ENCODE peak calls at places on chromosomes 1 and 21, in ten cellular contexts. K, C, O, N, V, T, Z, P, B and S are unnamed samples.

GRCh38 chr1:223143760-223144248 is 756 bp upstream of the TLR5 start:
- DNase-seq in K (no peak), C (no peak), N (no peak), O (no peak), B (peak; percentile 53), P (peak; percentile 47), Z (no peak), V (no peak), T (peak; percentile 77), S (no peak)

GRCh38 chr21:40386301-40386911 is 460.6 kb downstream of the DSCAM start:
- DNase-seq in Z (peak; percentile 4), T (no peak), B (peak; percentile 37), V (no peak), P (no peak), N (peak; percentile 41), C (peak; percentile 66), K (peak; percentile 56), O (no peak), S (no peak)

GRCh38 chr1:116986531-116987255 is 14.9 kb upstream of the CD101 start:
- DNase-seq in K (no peak), C (peak; percentile 32), Z (no peak), T (no peak), V (no peak), P (no peak), O (no peak), B (peak; percentile 25), N (no peak), S (no peak)

GRCh38 chr1:220552672-220553258 is 24.8 kb downstream of the MARK1 start:
- DNase-seq in B (no peak), N (peak; percentile 61), C (no peak), Z (no peak), P (no peak), T (no peak), V (no peak), O (no peak), K (no peak), S (no peak)

GRCh38 chr1:201377611-201378092 is at the start of gene TNNT2:
- DNase-seq in C (no peak), Z (no peak), N (no peak), P (no peak), T (no peak), O (no peak), B (no peak), V (peak; percentile 28), K (no peak), S (no peak)

GRCh38 chr21:25964009-25964408 is 206.6 kb downstream of the APP start:
- DNase-seq in N (no peak), P (no peak), K (no peak), C (no peak), Z (peak; percentile 60), V (no peak), T (no peak), B (no peak), O (no peak), S (no peak)

GRCh38 chr1:44822981-44823451 is 14.7 kb downstream of the BTBD19 start:
- DNase-seq in T (peak; percentile 44), V (no peak), P (no peak), K (no peak), B (no peak), N (no peak), C (no peak), Z (no peak), O (no peak), S (no peak)

GRCh38 chr1:54973205-54973921 is 7.1 kb upstream of the TMEM61 start:
- DNase-seq in P (no peak), N (no peak), Z (peak; percentile 39), K (no peak), C (peak; percentile 31), B (peak; percentile 40), T (no peak), V (peak; percentile 21), O (no peak), S (no peak)

GRCh38 chr1:62401034-62401433 is 35.8 kb upstream of the USP1 start:
- DNase-seq in Z (no peak), T (no peak), B (no peak), C (no peak), V (no peak), N (no peak), O (no peak), K (no peak), P (no peak), S (no peak)

GRCh38 chr1:53172751-53173498 is 23.7 kb upstream of the CPT2 start:
- DNase-seq in B (peak; percentile 40), Z (no peak), T (no peak), K (no peak), P (peak; percentile 31), V (no peak), C (no peak), O (no peak), N (no peak), S (no peak)

GRCh38 chr1:158087320-158087927 is 93.3 kb upstream of the CD1D start:
- DNase-seq in B (peak; percentile 58), T (peak; percentile 71), Z (peak; percentile 47), K (no peak), P (peak; percentile 50), C (peak; percentile 54), O (peak; percentile 39), V (peak; percentile 77), N (peak; percentile 35), S (peak; percentile 56)

GRCh38 chr1:173195596-173196088 is 11.5 kb downstream of the TNFSF4 start:
- DNase-seq in K (no peak), V (no peak), T (no peak), B (no peak), N (no peak), O (no peak), Z (no peak), P (peak; percentile 39), C (no peak), S (no peak)

GRCh38 chr1:219488275-219488674 is 124.6 kb downstream of the ZC3H11B start:
- DNase-seq in Z (no peak), P (no peak), K (no peak), O (no peak), T (no peak), V (no peak), C (no peak), N (no peak), B (no peak), S (no peak)

GRCh38 chr1:57889686-57890360 is 466.0 kb upstream of the DAB1 start:
- DNase-seq in N (peak; percentile 38), C (no peak), K (no peak), T (no peak), V (no peak), P (no peak), O (no peak), Z (peak; percentile 78), B (no peak), S (no peak)

GRCh38 chr1:25650219-25650576 is 33.6 kb downstream of the MAN1C1 start:
- DNase-seq in K (no peak), V (no peak), Z (no peak), N (no peak), T (no peak), O (no peak), P (no peak), C (no peak), B (no peak), S (no peak)

GRCh38 chr1:177302365-177303044 is 131.7 kb downstream of the BRINP2 start:
- DNase-seq in O (no peak), T (no peak), C (peak; percentile 29), B (no peak), N (no peak), Z (no peak), V (no peak), K (no peak), P (no peak), S (no peak)

GRCh38 chr1:30386145-30386926 is 337.0 kb downstream of the MATN1 start:
- DNase-seq in B (no peak), C (no peak), O (no peak), K (peak; percentile 25), P (no peak), V (no peak), N (no peak), Z (no peak), T (no peak), S (no peak)

GRCh38 chr1:231396643-231397042 is 25.4 kb downstream of the EGLN1 start:
- DNase-seq in O (no peak), V (no peak), P (no peak), T (no peak), B (no peak), N (peak; percentile 24), Z (no peak), C (no peak), K (no peak), S (no peak)
- H3K36me3 ChIP-seq in O (no peaks in the 10 kb centered on the region), V (no peaks in the 10 kb centered on the region), P (no peaks in the 10 kb centered on the region), T (no peaks in the 10 kb centered on the region), B (no peaks in the 10 kb centered on the region), N (peaks cover 1% of the 10 kb centered on the region), Z (no peaks in the 10 kb centered on the region), C (no peaks in the 10 kb centered on the region), K (no peaks in the 10 kb centered on the region), S (no peaks in the 10 kb centered on the region)

GRCh38 chr21:32132911-32133310 is 145.9 kb downstream of the MIS18A start:
- DNase-seq in P (no peak), V (no peak), N (no peak), C (no peak), Z (no peak), T (no peak), K (no peak), O (no peak), B (no peak), S (no peak)
- H3K4me3 ChIP-seq in P (no peak overlapping the region), V (no peak overlapping the region), N (no peak overlapping the region), C (no peak overlapping the region), Z (no peak overlapping the region), T (no peak overlapping the region), K (no peak overlapping the region), O (no peak overlapping the region), B (no peak overlapping the region), S (no peak overlapping the region)

GRCh38 chr1:3632716-3633343 is 8.0 kb downstream of the TPRG1L start:
- DNase-seq in V (no peak), O (no peak), N (no peak), K (no peak), Z (no peak), T (no peak), P (no peak), C (no peak), B (no peak), S (no peak)
- H3K36me3 ChIP-seq in V (peaks cover 71% of the 10 kb centered on the region), O (peaks cover 5% of the 10 kb centered on the region), N (peaks cover 10% of the 10 kb centered on the region), K (peaks cover 3% of the 10 kb centered on the region), Z (peaks cover 19% of the 10 kb centered on the region), T (no peaks in the 10 kb centered on the region), P (peaks cover 96% of the 10 kb centered on the region), C (peaks cover 10% of the 10 kb centered on the region), B (peaks cover 4% of the 10 kb centered on the region), S (no peaks in the 10 kb centered on the region)

DNA sequence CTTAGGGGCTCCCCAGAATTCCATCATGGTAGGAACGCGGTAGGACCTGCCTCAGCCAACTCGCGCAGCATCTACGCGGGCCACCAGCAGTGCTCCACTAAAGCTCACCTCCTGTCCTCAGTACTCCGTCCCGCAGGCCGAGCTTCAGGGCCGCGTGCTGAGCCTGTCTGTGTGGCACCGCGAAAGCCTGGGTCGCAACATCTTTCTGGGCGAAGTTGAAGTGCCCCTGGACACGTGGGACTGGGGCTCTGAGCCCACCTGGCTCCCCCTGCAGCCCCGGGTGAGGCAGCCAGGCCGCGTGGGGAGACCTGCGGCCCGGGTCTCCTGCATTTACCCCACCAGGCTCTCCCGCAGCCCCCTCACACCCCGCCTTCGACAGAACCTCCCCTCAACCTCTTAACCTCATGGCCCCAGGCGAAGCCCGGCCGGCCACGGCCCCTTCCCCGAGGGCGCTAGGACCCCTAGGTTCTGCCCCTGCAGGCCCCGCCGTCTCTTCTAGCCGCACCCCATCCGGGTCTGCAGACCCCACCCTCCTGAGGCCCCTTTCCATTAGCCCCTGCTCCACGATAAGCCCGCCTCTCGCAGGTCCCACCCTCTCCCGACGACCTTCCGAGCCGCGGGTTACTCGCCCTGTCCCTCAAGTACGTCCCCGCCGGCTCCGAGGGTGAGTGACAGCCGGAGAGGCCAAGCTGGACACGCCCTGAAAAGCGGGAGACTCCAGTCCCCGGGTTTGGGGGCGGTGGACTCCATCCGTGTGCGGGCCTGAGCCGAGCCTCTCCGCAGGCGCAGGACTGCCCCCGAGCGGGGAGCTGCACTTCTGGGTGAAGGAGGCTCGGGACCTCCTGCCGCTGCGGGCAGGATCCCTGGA is 9.1 kb downstream of the SYTL1 start:
- DNase-seq in Z (peak; percentile 7), P (no peak), O (no peak), T (peak; percentile 47), N (no peak), K (no peak), B (peak; percentile 60), C (no peak), V (no peak), S (no peak)
- H3K4me3 ChIP-seq in Z (no peak overlapping the region), P (no peak overlapping the region), O (peak overlapping the region; percentile 30), T (no peak overlapping the region), N (no peak overlapping the region), K (peak overlapping the region; percentile 74), B (peak overlapping the region; percentile 2), C (no peak overlapping the region), V (no peak overlapping the region), S (no peak overlapping the region)